ENCODE peak calls at places on chromosomes 1 and 21, in five cellular contexts. V is HepG2, R is H1, Q is K562, M is GM12878. A is an unnamed sample.

GRCh38 chr1:221071761-221072160 is 192.5 kb downstream of the HLX start:
- DNase-seq in V (no peak), R (no peak), Q (no peak), M (no peak), A (no peak)

GRCh38 chr1:44660176-44660575 is 14.1 kb downstream of the TMEM53 start:
- DNase-seq in Q (no peak), V (no peak), R (no peak), M (no peak), A (no peak)

GRCh38 chr1:156486421-156487344 is 13.9 kb downstream of the MEF2D start:
- DNase-seq in V (no peak), R (no peak), M (no peak), Q (peak; percentile 72), A (no peak)

GRCh38 chr1:227789042-227789880 is 26.2 kb upstream of the PRSS38 start:
- DNase-seq in V (no peak), Q (no peak), R (peak; percentile 56), M (no peak), A (no peak)

GRCh38 chr1:89363196-89363595 is 663 bp upstream of the GBP6 start:
- DNase-seq in M (peak; percentile 42), Q (no peak), R (no peak), V (no peak), A (no peak)

GRCh38 chr1:235725493-235725892 is 75.9 kb upstream of the GNG4 start:
- DNase-seq in V (no peak), M (no peak), R (no peak), Q (no peak), A (no peak)

GRCh38 chr1:41666991-41667631 is 182.6 kb upstream of the EDN2 start:
- DNase-seq in M (peak; percentile 53), Q (no peak), V (no peak), R (no peak), A (no peak)

GRCh38 chr21:29351691-29352090 is 53.0 kb downstream of the BACH1 start:
- DNase-seq in R (no peak), Q (no peak), M (no peak), V (no peak), A (no peak)

GRCh38 chr1:237877628-237878027 is 13.1 kb downstream of the ZP4 start:
- DNase-seq in R (no peak), Q (no peak), M (no peak), V (no peak), A (no peak)

GRCh38 chr1:219563568-219563967 is 49.3 kb downstream of the ZC3H11B start:
- DNase-seq in Q (no peak), V (peak; percentile 39), M (no peak), R (no peak), A (no peak)

GRCh38 chr1:22131875-22132486 is 10.9 kb downstream of the WNT4 start:
- DNase-seq in M (no peak), Q (peak; percentile 92), V (peak; percentile 30), R (peak; percentile 91), A (peak; percentile 23)

GRCh38 chr1:111801071-111801850 is 45.6 kb downstream of the DDX20 start:
- DNase-seq in V (no peak), M (no peak), Q (peak; percentile 30), R (no peak), A (no peak)

GRCh38 chr1:61052393-61053280 is 29.7 kb upstream of the NFIA start:
- DNase-seq in M (no peak), R (peak; percentile 58), V (no peak), Q (no peak), A (no peak)

GRCh38 chr1:155598842-155599331 is 11.1 kb upstream of the MSTO1 start:
- DNase-seq in R (peak; percentile 51), V (no peak), Q (no peak), M (no peak), A (no peak)

GRCh38 chr1:78370356-78370755 is 120.4 kb upstream of the PTGFR start:
- DNase-seq in V (no peak), Q (no peak), R (no peak), M (no peak), A (no peak)

GRCh38 chr1:31593770-31594632 is 17.7 kb downstream of the TINAGL1 start:
- DNase-seq in Q (peak; percentile 77), V (peak; percentile 62), M (peak; percentile 26), R (peak; percentile 96), A (peak; percentile 68)

GRCh38 chr21:45901061-45901690 is 80.4 kb upstream of the COL6A1 start:
- DNase-seq in M (no peak), V (no peak), R (no peak), Q (no peak), A (no peak)

GRCh38 chr1:94658221-94658620 is 116.7 kb upstream of the F3 start:
- DNase-seq in M (no peak), R (peak; percentile 30), Q (no peak), V (peak; percentile 19), A (no peak)

GRCh38 chr21:26941436-26941835 is 25.5 kb downstream of the ADAMTS5 start:
- DNase-seq in R (no peak), V (no peak), Q (no peak), M (no peak), A (no peak)

GRCh38 chr1:205447457-205448415 is 8.1 kb downstream of the BLACAT1 start:
- DNase-seq in Q (peak; percentile 65), V (no peak), M (no peak), R (peak; percentile 85), A (no peak)

GRCh38 chr1:23384312-23385058 is 14.8 kb upstream of the ZNF436 start:
- DNase-seq in M (no peak), R (no peak), Q (peak; percentile 41), V (peak; percentile 68), A (no peak)

GRCh38 chr21:45151484-45152115 is 77.2 kb downstream of the ADARB1 start:
- DNase-seq in R (peak; percentile 41), Q (no peak), M (no peak), V (no peak), A (no peak)

GRCh38 chr1:37682334-37682987 is 9.9 kb upstream of the CDCA8 start:
- DNase-seq in M (no peak), V (peak; percentile 38), Q (peak; percentile 69), R (peak; percentile 90), A (peak; percentile 38)

GRCh38 chr1:46492269-46492853 is 2.7 kb downstream of the DMBX1 start:
- DNase-seq in R (no peak), Q (no peak), M (no peak), V (no peak), A (no peak)
- TF ChIP-seq EZH2 in R (no peak), Q (no peak), M (no peak), V (no peak), A (no peak)

GRCh38 chr1:18037651-18038050 is 69.9 kb upstream of the IGSF21 start:
- DNase-seq in M (no peak), V (no peak), Q (no peak), R (no peak), A (no peak)

GRCh38 chr1:18038051-18038450 is 69.5 kb upstream of the IGSF21 start:
- DNase-seq in R (no peak), V (no peak), M (no peak), Q (no peak), A (no peak)

GRCh38 chr1:18041107-18041506 is 66.5 kb upstream of the IGSF21 start:
- DNase-seq in R (no peak), M (no peak), Q (no peak), V (no peak), A (no peak)

GRCh38 chr1:18032475-18032874 is 75.1 kb upstream of the IGSF21 start:
- DNase-seq in M (no peak), R (no peak), V (no peak), Q (no peak), A (no peak)

DNA sequence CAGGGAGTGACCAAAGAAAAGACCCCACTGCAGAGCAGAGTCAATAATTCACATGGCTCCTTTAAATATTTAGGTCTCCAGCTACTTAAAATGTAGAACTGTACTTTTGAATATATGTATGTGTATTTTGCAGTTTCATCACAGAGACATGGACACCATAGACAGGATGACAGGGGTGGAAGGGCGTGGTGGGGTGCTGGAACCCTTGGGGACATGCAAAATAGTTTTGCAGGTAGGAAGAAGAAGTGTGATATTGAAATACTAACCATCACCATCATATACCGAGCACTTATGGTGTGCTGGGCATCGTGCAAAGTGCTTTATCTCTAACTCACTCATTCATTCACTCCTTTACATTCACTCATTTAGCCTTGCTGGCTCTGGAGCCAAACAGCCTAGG is 72.5 kb upstream of the IGSF21 start:
- DNase-seq in M (no peak), R (no peak), Q (no peak), V (no peak), A (no peak)
- TF ChIP-seq YY1 in M (no peak), R (no peak), Q (no peak), V (no peak), A (no peak)

DNA sequence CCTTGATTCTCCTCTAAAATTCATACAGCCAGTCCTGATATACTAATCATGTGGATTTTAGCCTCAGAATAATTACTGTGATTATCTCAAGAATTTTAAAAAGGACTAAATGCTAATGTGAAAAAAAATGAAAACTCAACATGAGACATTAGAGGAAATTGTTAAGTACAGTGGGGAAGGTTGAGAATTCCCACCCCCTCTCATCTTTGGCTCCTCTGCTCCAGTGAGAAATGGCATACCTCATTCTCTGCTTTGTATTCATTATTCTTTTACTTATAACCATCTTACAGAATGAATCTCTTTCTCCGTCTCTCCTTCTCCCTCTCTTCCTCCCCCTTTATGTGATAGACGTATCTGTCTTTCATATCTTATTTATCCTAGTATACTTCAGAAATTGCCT is 70.9 kb downstream of the DIRAS3 start:
- DNase-seq in M (no peak), Q (no peak), V (no peak), R (no peak), A (no peak)
- H3K4me2 ChIP-seq in M (no peak overlapping the region), Q (no peak overlapping the region), V (no peak overlapping the region), R (no peak overlapping the region), A (peak overlapping the region; percentile 44)

GRCh38 chr1:214187933-214188332 is 93.0 kb upstream of the SMYD2 start:
- DNase-seq in R (no peak), Q (no peak), V (no peak), M (no peak), A (no peak)

GRCh38 chr1:214188835-214189234 is 92.1 kb upstream of the SMYD2 start:
- DNase-seq in M (no peak), Q (no peak), V (no peak), R (no peak), A (no peak)

GRCh38 chr1:214186118-214186517 is 94.8 kb upstream of the SMYD2 start:
- DNase-seq in M (no peak), R (no peak), V (no peak), Q (no peak), A (no peak)

GRCh38 chr1:214184992-214185391 is 96.0 kb upstream of the SMYD2 start:
- DNase-seq in Q (no peak), V (no peak), R (no peak), M (no peak), A (no peak)

GRCh38 chr1:214187152-214187900 is 93.6 kb upstream of the SMYD2 start:
- DNase-seq in R (peak; percentile 56), V (no peak), M (no peak), Q (no peak), A (no peak)
- TF ChIP-seq EZH2 in R (peak; percentile 87), V (no peak), M (no peak), Q (no peak), A (no peak)

A was measured in HCT116.